ENCODE peak calls at places on chromosomes 13 and 19, in seven cellular contexts. I is psoas muscle, Q is ascending aorta, Y is neuronal stem cell, B is mucosa of descending colon, K is fibroblast of lung, H is HCT116. F is an unnamed sample.
A peak's percentile ranks its signal among the peaks of the same experiment; 100 is the strongest.

GRCh38 chr19:38173324-38174041 is 50.5 kb downstream of the DPF1 start:
- DNase-seq in I (peak; percentile 97), Q (peak; percentile 95), Y (no peak), B (no peak), K (peak; percentile 85), H (no peak), F (peak; percentile 95)

GRCh38 chr19:1365306-1365963 is 18.3 kb upstream of the NDUFS7 start:
- DNase-seq in I (no peak), Q (no peak), Y (no peak), B (no peak), K (peak; percentile 30), H (no peak), F (no peak)

GRCh38 chr19:38394488-38394887 is 6.0 kb downstream of the SPRED3 start:
- DNase-seq in I (no peak), Q (no peak), Y (no peak), B (peak; percentile 68), K (no peak), H (no peak), F (no peak)

GRCh38 chr19:29507081-29507860 is 18.5 kb upstream of the VSTM2B start:
- DNase-seq in I (no peak), Q (no peak), Y (no peak), B (peak; percentile 37), K (no peak), H (no peak), F (no peak)

GRCh38 chr13:97119899-97120745 is 102.0 kb upstream of the MBNL2 start:
- DNase-seq in I (no peak), Q (no peak), Y (no peak), B (no peak), K (peak; percentile 71), H (no peak), F (peak; percentile 54)

GRCh38 chr13:95023405-95023804 is 277.8 kb downstream of the ABCC4 start:
- DNase-seq in I (no peak), Q (no peak), Y (no peak), B (no peak), K (no peak), H (no peak), F (peak; percentile 23)

GRCh38 chr19:58345558-58345957 is 7.7 kb downstream of the A1BG start:
- DNase-seq in I (no peak), Q (no peak), Y (no peak), B (no peak), K (no peak), H (no peak), F (no peak)

GRCh38 chr19:51172223-51172622 is 30.1 kb downstream of the SIGLEC7 start:
- DNase-seq in I (no peak), Q (no peak), Y (no peak), B (no peak), K (no peak), H (no peak), F (no peak)

GRCh38 chr19:50357178-50358100 is 8.0 kb downstream of the NAPSA start:
- DNase-seq in I (peak; percentile 84), Q (peak; percentile 90), Y (peak; percentile 36), B (peak; percentile 90), K (peak; percentile 47), H (no peak), F (peak; percentile 41)

GRCh38 chr13:60431108-60431700 is 34.2 kb downstream of the TDRD3 start:
- DNase-seq in I (no peak), Q (no peak), Y (peak; percentile 41), B (no peak), K (peak; percentile 58), H (peak; percentile 46), F (peak; percentile 45)

GRCh38 chr19:13018037-13018914 is 23.0 kb downstream of the NFIX start:
- DNase-seq in I (peak; percentile 84), Q (no peak), Y (no peak), B (no peak), K (peak; percentile 80), H (no peak), F (no peak)

GRCh38 chr19:1875646-1876493 is 9.4 kb downstream of the ABHD17A start:
- DNase-seq in I (peak; percentile 96), Q (peak; percentile 96), Y (peak; percentile 85), B (peak; percentile 95), K (peak; percentile 86), H (peak; percentile 68), F (peak; percentile 75)

GRCh38 chr19:572891-573825 is 762 bp downstream of the BSG start:
- DNase-seq in I (peak; percentile 80), Q (no peak), Y (no peak), B (peak; percentile 82), K (peak; percentile 45), H (no peak), F (no peak)

GRCh38 chr13:28464861-28465260 is 30.1 kb downstream of the FLT1 start:
- DNase-seq in I (no peak), Q (no peak), Y (no peak), B (no peak), K (no peak), H (no peak), F (no peak)

GRCh38 chr19:38656171-38656981 is 8.9 kb downstream of the ACTN4 start:
- DNase-seq in I (no peak), Q (no peak), Y (no peak), B (no peak), K (peak; percentile 62), H (no peak), F (peak; percentile 81)

GRCh38 chr19:55820037-55820436 is 11.8 kb downstream of the NLRP11 start:
- DNase-seq in I (no peak), Q (no peak), Y (no peak), B (no peak), K (no peak), H (no peak), F (no peak)

GRCh38 chr19:4930664-4931063 is 21.4 kb downstream of the UHRF1 start:
- DNase-seq in I (no peak), Q (no peak), Y (no peak), B (peak; percentile 29), K (peak; percentile 96), H (no peak), F (no peak)

GRCh38 chr19:55146648-55147218 is 2.3 kb downstream of the TNNT1 start:
- DNase-seq in I (peak; percentile 56), Q (no peak), Y (no peak), B (no peak), K (no peak), H (peak; percentile 61), F (peak; percentile 44)

GRCh38 chr13:65638572-65639168 is 1591.5 kb downstream of the PCDH9 start:
- DNase-seq in I (no peak), Q (no peak), Y (peak; percentile 6), B (no peak), K (peak; percentile 52), H (peak; percentile 35), F (no peak)

GRCh38 chr13:109422163-109422562 is 364.2 kb downstream of the IRS2 start:
- DNase-seq in I (no peak), Q (no peak), Y (no peak), B (no peak), K (no peak), H (no peak), F (no peak)

GRCh38 chr19:10290439-10290875 is 705 bp downstream of the ICAM5 start:
- DNase-seq in I (no peak), Q (no peak), Y (no peak), B (no peak), K (no peak), H (no peak), F (no peak)

GRCh38 chr13:44116562-44117315 is 237.0 kb downstream of the LACC1 start:
- DNase-seq in I (no peak), Q (no peak), Y (no peak), B (no peak), K (peak; percentile 6), H (no peak), F (no peak)

GRCh38 chr13:51146667-51147066 is 35.6 kb upstream of the C13orf42 start:
- DNase-seq in I (no peak), Q (no peak), Y (no peak), B (no peak), K (no peak), H (no peak), F (no peak)

DNA sequence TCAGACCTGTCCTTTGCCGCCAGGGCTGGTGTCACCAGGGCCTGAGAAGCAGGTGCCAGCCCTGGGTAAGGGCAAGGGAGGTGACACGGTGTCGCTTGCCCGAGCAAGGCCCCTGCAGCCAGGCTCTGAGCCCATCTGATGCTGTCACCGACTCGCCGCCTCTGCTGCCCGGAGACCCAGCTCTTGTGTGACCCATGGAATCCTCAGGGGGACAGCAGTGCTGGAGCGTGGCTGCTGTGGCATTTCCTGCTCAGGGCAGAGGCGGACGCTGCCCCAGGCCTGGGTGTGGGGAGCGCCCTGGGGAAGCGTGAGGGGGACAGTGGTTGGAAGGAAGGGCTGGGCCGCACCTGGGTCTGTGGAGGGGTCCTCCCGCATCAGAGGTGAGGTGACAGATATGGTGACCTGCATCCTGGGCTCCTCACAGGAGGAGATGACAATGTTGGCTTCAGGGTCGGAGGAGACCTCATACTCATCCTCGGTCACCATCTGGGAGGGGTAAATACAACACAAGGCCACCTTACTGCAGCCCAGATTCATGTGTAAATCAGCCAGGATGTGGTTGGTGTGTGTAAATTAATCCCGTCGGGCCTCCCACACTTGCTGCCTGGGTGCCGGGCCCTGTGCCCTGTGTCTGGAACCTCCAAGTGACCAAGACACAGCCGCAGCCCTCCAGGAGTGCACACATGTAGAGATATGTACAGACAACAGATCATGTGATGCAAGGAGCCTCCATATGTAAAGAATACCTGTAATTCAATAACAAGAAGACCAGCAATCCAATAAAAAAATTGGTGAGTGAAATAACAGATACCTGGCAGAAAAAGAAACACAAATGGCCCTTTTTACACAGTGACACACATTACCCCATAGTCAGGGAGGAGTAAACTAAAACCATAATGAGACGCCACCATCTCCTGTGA is 27.6 kb upstream of the MATK start:
- DNase-seq in I (no peak), Q (no peak), Y (no peak), B (no peak), K (no peak), H (no peak), F (no peak)
- H3K4me1 ChIP-seq in I (no peaks in the 10 kb centered on the region), Q (no peaks in the 10 kb centered on the region), Y (peaks cover 3% of the 10 kb centered on the region), B (no peaks in the 10 kb centered on the region), K (no peaks in the 10 kb centered on the region), H (no peaks in the 10 kb centered on the region), F (no peaks in the 10 kb centered on the region)

GRCh38 chr13:31947105-31947504 is 84.5 kb upstream of the FRY start:
- DNase-seq in I (no peak), Q (no peak), Y (no peak), B (no peak), K (no peak), H (no peak), F (no peak)
- H3K4me1 ChIP-seq in I (peaks cover 14% of the 10 kb centered on the region), Q (no peaks in the 10 kb centered on the region), Y (peaks cover 6% of the 10 kb centered on the region), B (no peaks in the 10 kb centered on the region), K (peaks cover 28% of the 10 kb centered on the region), H (no peaks in the 10 kb centered on the region), F (peaks cover 8% of the 10 kb centered on the region)

DNA sequence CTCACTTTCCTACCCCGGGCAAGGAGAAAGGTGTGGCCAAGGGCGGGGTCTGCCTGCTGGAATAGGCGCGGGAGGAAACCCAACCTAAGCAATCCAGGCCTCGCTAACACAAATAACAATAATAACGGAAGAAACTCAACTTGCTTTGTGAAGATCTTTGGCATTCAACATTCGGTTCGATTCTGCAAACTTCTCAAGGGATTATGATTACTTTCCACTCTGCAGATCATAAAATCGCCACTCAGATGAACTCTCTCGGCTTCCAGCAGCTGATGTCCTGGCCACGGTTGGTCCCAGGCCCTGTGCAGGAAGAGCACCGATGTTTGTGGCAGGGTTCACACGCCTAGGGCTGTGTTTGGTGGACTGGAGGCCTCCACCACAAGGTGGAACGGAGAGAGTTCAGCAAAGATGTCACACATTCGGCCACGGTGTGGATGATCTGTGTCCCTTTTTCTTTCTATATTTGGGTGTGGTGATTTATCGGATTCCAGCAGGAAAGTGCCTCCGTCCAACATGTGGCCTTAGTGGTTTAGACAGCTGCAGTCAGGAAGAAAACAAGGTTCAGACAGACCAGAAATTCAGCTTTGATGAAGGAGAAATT is 420 bp upstream of the SHISA2 start:
- DNase-seq in I (no peak), Q (no peak), Y (no peak), B (no peak), K (no peak), H (no peak), F (no peak)
- H3K4me1 ChIP-seq in I (peaks cover 6% of the 10 kb centered on the region), Q (peaks cover 3% of the 10 kb centered on the region), Y (peaks cover 8% of the 10 kb centered on the region), B (peaks cover 9% of the 10 kb centered on the region), K (no peaks in the 10 kb centered on the region), H (no peaks in the 10 kb centered on the region), F (peaks cover 8% of the 10 kb centered on the region)

GRCh38 chr13:63853816-63854215 is 2438.2 kb upstream of the PCDH20 start:
- DNase-seq in I (no peak), Q (no peak), Y (no peak), B (no peak), K (no peak), H (no peak), F (no peak)
- H3K4me1 ChIP-seq in I (no peaks in the 10 kb centered on the region), Q (no peaks in the 10 kb centered on the region), Y (no peaks in the 10 kb centered on the region), B (no peaks in the 10 kb centered on the region), K (no peaks in the 10 kb centered on the region), H (no peaks in the 10 kb centered on the region), F (no peaks in the 10 kb centered on the region)

F was measured in foreskin keratinocyte.